ENCODE peak calls at places on chromosomes 7 and 10, in seven cellular contexts. F is HepG2, G is HCT116, L is SK-N-SH, I is H1, K is GM12878, B is K562. Q is an unnamed sample.

GRCh38 chr7:26157520-26158105 is 5.6 kb downstream of the NFE2L3 start:
- DNase-seq in K (no peak), B (no peak), L (no peak), G (no peak), F (no peak), I (no peak), Q (no peak)

GRCh38 chr7:143043391-143043790 is 8.8 kb upstream of the OR6V1 start:
- DNase-seq in I (no peak), L (no peak), F (no peak), B (no peak), K (no peak), G (no peak), Q (no peak)

GRCh38 chr7:47688311-47689100 is 106.6 kb upstream of the TNS3 start:
- DNase-seq in K (no peak), G (no peak), I (no peak), L (no peak), B (no peak), F (peak), Q (no peak)

GRCh38 chr10:29479081-29479917 is 155.5 kb downstream of the SVIL start:
- DNase-seq in G (no peak), K (no peak), L (no peak), F (no peak), B (no peak), I (no peak), Q (no peak)

GRCh38 chr10:80165173-80165572 is 32.6 kb downstream of the PLAC9 start:
- DNase-seq in I (no peak), K (no peak), G (no peak), F (no peak), L (no peak), B (peak), Q (no peak)

GRCh38 chr7:83655951-83656556 is 7.1 kb upstream of the SEMA3E start:
- DNase-seq in I (no peak), K (peak), F (peak), B (peak), G (peak), L (peak), Q (peak)

GRCh38 chr10:102342462-102342861 is 53.0 kb upstream of the NFKB2 start:
- DNase-seq in L (no peak), B (no peak), F (no peak), K (no peak), G (no peak), I (peak), Q (no peak)

GRCh38 chr7:112080974-112081373 is 125.2 kb downstream of the DOCK4 start:
- DNase-seq in L (no peak), K (peak), F (no peak), B (no peak), G (no peak), I (no peak), Q (no peak)

GRCh38 chr7:130853503-130854279 is 119.7 kb upstream of the KLF14 start:
- DNase-seq in L (no peak), F (peak), K (no peak), G (peak), I (no peak), B (no peak), Q (no peak)

GRCh38 chr10:133225707-133226191 is 4.3 kb upstream of the UTF1 start:
- DNase-seq in B (no peak), K (no peak), I (no peak), F (no peak), L (no peak), G (no peak), Q (no peak)

GRCh38 chr7:135282621-135283295 is 49.1 kb downstream of the STRA8 start:
- DNase-seq in B (no peak), G (no peak), I (no peak), L (no peak), K (no peak), F (no peak), Q (no peak)

GRCh38 chr10:99172130-99172738 is 63.4 kb downstream of the HPSE2 start:
- DNase-seq in K (no peak), I (peak), G (peak), F (peak), B (peak), L (peak), Q (peak)

GRCh38 chr10:99869581-99869980 is 87.1 kb downstream of the ABCC2 start:
- DNase-seq in F (no peak), G (no peak), K (no peak), B (no peak), L (no peak), I (no peak), Q (no peak)

GRCh38 chr10:74177140-74177677 is 26.2 kb downstream of the ADK start:
- DNase-seq in L (no peak), B (peak), G (no peak), F (peak), I (no peak), K (no peak), Q (peak)

GRCh38 chr10:13239923-13240322 is 5.7 kb upstream of the UCMA start:
- DNase-seq in B (no peak), F (peak), G (no peak), K (no peak), I (no peak), L (no peak), Q (no peak)

GRCh38 chr10:24904830-24905229 is 47.6 kb downstream of the PRTFDC1 start:
- DNase-seq in F (no peak), K (no peak), B (no peak), L (no peak), I (no peak), G (no peak), Q (no peak)

GRCh38 chr10:106661133-106661766 is 503.3 kb downstream of the SORCS1 start:
- DNase-seq in B (no peak), L (no peak), I (no peak), K (no peak), G (no peak), F (no peak), Q (no peak)

GRCh38 chr10:63446716-63447440 is 18.9 kb downstream of the JMJD1C start:
- DNase-seq in F (no peak), L (no peak), K (no peak), B (no peak), G (no peak), I (no peak), Q (no peak)

GRCh38 chr10:35409094-35409582 is 72.8 kb downstream of the CCNY start:
- DNase-seq in B (no peak), F (no peak), L (peak), K (peak), G (no peak), I (no peak), Q (no peak)

GRCh38 chr7:17300012-17300411 is 1.6 kb downstream of the AHR start:
- DNase-seq in F (no peak), K (no peak), L (no peak), I (no peak), B (no peak), G (no peak), Q (no peak)

GRCh38 chr10:31819393-31819820 is 109.2 kb downstream of the ARHGAP12 start:
- DNase-seq in G (no peak), B (peak), L (no peak), F (no peak), I (no peak), K (no peak), Q (no peak)

GRCh38 chr7:127041689-127042452 is 210.9 kb downstream of the GRM8 start:
- DNase-seq in K (no peak), F (no peak), B (no peak), I (no peak), L (no peak), G (no peak), Q (no peak)

GRCh38 chr7:127040042-127040441 is 212.7 kb downstream of the GRM8 start:
- DNase-seq in F (no peak), B (no peak), G (no peak), I (no peak), L (no peak), K (no peak), Q (no peak)

GRCh38 chr7:127035203-127035849 is 217.4 kb downstream of the GRM8 start:
- DNase-seq in F (no peak), I (no peak), G (no peak), K (no peak), L (no peak), B (no peak), Q (no peak)

GRCh38 chr7:127034171-127034806 is 218.5 kb downstream of the GRM8 start:
- DNase-seq in B (no peak), I (no peak), L (no peak), F (no peak), K (no peak), G (no peak), Q (no peak)

GRCh38 chr7:127039541-127039940 is 213.2 kb downstream of the GRM8 start:
- DNase-seq in K (no peak), I (no peak), F (no peak), B (no peak), G (no peak), L (no peak), Q (no peak)
- TF ChIP-seq JUND in K (no peak), I (no peak), F (no peak), B (no peak), G (no peak), L (no peak), Q (no peak)

GRCh38 chr10:77392851-77393250 is 244.8 kb downstream of the KCNMA1 start:
- DNase-seq in G (peak), F (no peak), I (no peak), L (no peak), K (no peak), B (no peak), Q (no peak)
- TF ChIP-seq JUND in G (peak), F (no peak), I (no peak), L (peak), K (no peak), B (no peak), Q (no peak)

GRCh38 chr7:40299097-40299496 is 164.3 kb downstream of the SUGCT start:
- DNase-seq in B (no peak), L (no peak), K (no peak), G (no peak), F (no peak), I (no peak), Q (no peak)
- TF ChIP-seq JUND in B (no peak), L (peak), K (no peak), G (no peak), F (no peak), I (no peak), Q (no peak)

GRCh38 chr7:38410056-38410455 is 136.6 kb upstream of the TARP start:
- DNase-seq in L (no peak), I (no peak), G (no peak), K (no peak), B (no peak), F (no peak), Q (no peak)

GRCh38 chr7:38409524-38409923 is 136.1 kb upstream of the TARP start:
- DNase-seq in K (no peak), B (no peak), F (no peak), G (no peak), L (no peak), I (no peak), Q (no peak)

GRCh38 chr7:38413784-38414183 is 140.3 kb upstream of the TARP start:
- DNase-seq in F (no peak), K (no peak), I (no peak), G (no peak), B (peak), L (no peak), Q (no peak)

DNA sequence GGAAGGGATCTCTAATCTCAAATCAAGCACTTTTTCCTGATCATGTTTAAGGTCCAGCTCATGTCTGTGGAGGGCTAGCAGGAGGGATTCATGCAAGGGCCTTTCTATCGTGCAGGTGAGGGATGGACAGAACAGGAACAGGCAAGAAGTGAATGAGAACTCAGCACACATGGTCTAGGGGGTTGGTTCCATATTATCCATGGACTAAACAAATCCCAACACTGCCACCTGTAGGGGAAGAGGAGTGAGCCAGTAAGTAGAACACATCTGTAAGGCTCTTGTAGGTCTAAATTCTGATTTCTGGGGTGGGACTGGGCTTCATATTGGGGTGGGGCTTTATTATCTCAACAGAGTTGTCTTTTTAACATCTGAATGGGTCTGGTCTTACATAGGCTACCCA is 138.0 kb upstream of the TARP start:
- DNase-seq in G (peak), B (peak), L (peak), I (no peak), K (no peak), F (peak), Q (no peak)
- TF ChIP-seq JUND in G (no peak), B (no peak), L (no peak), I (no peak), K (no peak), F (no peak), Q (no peak)

GRCh38 chr7:139362981-139363380 is 3.3 kb downstream of the LUC7L2 start:
- DNase-seq in B (no peak), G (no peak), F (no peak), L (no peak), I (no peak), K (no peak), Q (no peak)
- TF ChIP-seq JUND in B (no peak), G (no peak), F (no peak), L (no peak), I (no peak), K (no peak), Q (no peak)

GRCh38 chr10:21737061-21737460 is 203.0 kb downstream of the MLLT10 start:
- DNase-seq in I (no peak), K (no peak), F (no peak), G (no peak), L (no peak), B (no peak), Q (no peak)

GRCh38 chr10:21726601-21727295 is 192.7 kb downstream of the MLLT10 start:
- DNase-seq in B (peak), F (no peak), I (no peak), K (no peak), L (no peak), G (no peak), Q (no peak)

GRCh38 chr10:21727452-21728168 is 193.6 kb downstream of the MLLT10 start:
- DNase-seq in L (peak), G (no peak), F (peak), K (no peak), I (no peak), B (no peak), Q (no peak)

GRCh38 chr10:21733710-21734109 is 199.7 kb downstream of the MLLT10 start:
- DNase-seq in B (no peak), G (no peak), K (no peak), F (no peak), I (no peak), L (no peak), Q (no peak)

GRCh38 chr10:21732067-21732772 is 198.2 kb downstream of the MLLT10 start:
- DNase-seq in B (peak), K (no peak), I (no peak), F (peak), G (peak), L (peak), Q (peak)
- TF ChIP-seq JUND in B (peak), K (no peak), I (no peak), F (no peak), G (no peak), L (no peak), Q (no peak)

GRCh38 chr7:101370836-101371235 is 8.2 kb downstream of the COL26A1 start:
- DNase-seq in G (no peak), F (no peak), K (no peak), B (no peak), L (no peak), I (no peak), Q (no peak)
- TF ChIP-seq JUND in G (no peak), F (no peak), K (no peak), B (no peak), L (no peak), I (no peak), Q (no peak)

GRCh38 chr7:155252388-155252957 is 45.2 kb upstream of the INSIG1 start:
- DNase-seq in B (no peak), G (no peak), I (no peak), F (no peak), K (no peak), L (no peak), Q (no peak)
- TF ChIP-seq JUND in B (no peak), G (no peak), I (no peak), F (no peak), K (no peak), L (no peak), Q (no peak)

GRCh38 chr10:33214174-33214573 is 120.3 kb downstream of the NRP1 start:
- DNase-seq in K (no peak), I (no peak), B (no peak), G (no peak), L (no peak), F (no peak), Q (no peak)

GRCh38 chr10:33209777-33210176 is 124.7 kb downstream of the NRP1 start:
- DNase-seq in B (no peak), L (no peak), G (no peak), K (no peak), F (no peak), I (no peak), Q (no peak)

GRCh38 chr10:33212061-33212748 is 122.3 kb downstream of the NRP1 start:
- DNase-seq in B (no peak), K (no peak), F (no peak), L (no peak), G (no peak), I (no peak), Q (no peak)

GRCh38 chr10:33208166-33208565 is 126.3 kb downstream of the NRP1 start:
- DNase-seq in L (no peak), F (no peak), K (no peak), G (no peak), B (no peak), I (no peak), Q (no peak)

GRCh38 chr10:33211123-33211878 is 123.2 kb downstream of the NRP1 start:
- DNase-seq in L (peak), K (no peak), B (no peak), G (no peak), I (no peak), F (no peak), Q (no peak)
- TF ChIP-seq JUND in L (no peak), K (no peak), B (no peak), G (no peak), I (no peak), F (no peak), Q (no peak)

Q was measured in T47D.